ENCODE peak calls at places on chromosome 22, in eight cellular contexts. S, W, T, F, X, G, Z and R are unnamed samples. For H3K36me3, the result is how much of the 10 kb centered on the place peaks cover.

GRCh38 chr22:20803696-20804324 is 29.9 kb downstream of the SERPIND1 start:
- DNase-seq in G (no peak), S (peak), X (peak), T (peak), Z (peak), W (peak), F (no peak), R (peak)

GRCh38 chr22:19965771-19966709 is 24.4 kb upstream of the TXNRD2 start:
- DNase-seq in F (no peak), Z (peak), G (no peak), W (no peak), S (no peak), T (peak), X (peak), R (no peak)

GRCh38 chr22:50107529-50107928 is 17.7 kb downstream of the MOV10L1 start:
- DNase-seq in W (no peak), S (no peak), G (no peak), X (no peak), F (no peak), T (no peak), Z (no peak), R (no peak)

GRCh38 chr22:22786301-22787115 is 101.1 kb upstream of the IGLL5 start:
- DNase-seq in S (no peak), T (no peak), G (no peak), Z (no peak), W (no peak), X (no peak), F (no peak), R (no peak)

GRCh38 chr22:48171294-48171693 is 1408.8 kb downstream of the TBC1D22A start:
- DNase-seq in Z (peak), F (no peak), T (no peak), X (no peak), W (no peak), G (no peak), S (no peak), R (no peak)

GRCh38 chr22:19040581-19041402 is 81.4 kb downstream of the DGCR2 start:
- DNase-seq in T (no peak), X (no peak), F (no peak), G (no peak), S (no peak), W (no peak), Z (no peak), R (no peak)

GRCh38 chr22:48366591-48366990 is 1461.1 kb downstream of the BRD1 start:
- DNase-seq in X (no peak), Z (no peak), G (no peak), T (no peak), W (no peak), F (no peak), S (no peak), R (no peak)

GRCh38 chr22:26313291-26313690 is 115.8 kb upstream of the ASPHD2 start:
- DNase-seq in G (no peak), Z (no peak), W (no peak), S (no peak), T (no peak), F (no peak), X (no peak), R (no peak)

GRCh38 chr22:44753189-44754042 is 1.0 kb downstream of the ARHGAP8 start:
- DNase-seq in T (peak), S (peak), W (peak), G (no peak), X (no peak), F (no peak), Z (no peak), R (peak)

GRCh38 chr22:25804676-25805075 is 62.7 kb downstream of the MYO18B start:
- DNase-seq in W (no peak), S (no peak), Z (no peak), T (no peak), X (no peak), F (no peak), G (no peak), R (no peak)

GRCh38 chr22:35728639-35729308 is 11.1 kb downstream of the APOL5 start:
- DNase-seq in T (no peak), X (no peak), Z (no peak), S (no peak), W (no peak), F (no peak), G (no peak), R (peak)

GRCh38 chr22:17369553-17370035 is 334 bp downstream of the CECR2 start:
- DNase-seq in W (no peak), F (no peak), T (peak), G (no peak), Z (peak), S (no peak), X (peak), R (no peak)

GRCh38 chr22:19382240-19382639 is 49.3 kb downstream of the HIRA start:
- DNase-seq in G (no peak), W (no peak), S (no peak), T (no peak), F (no peak), Z (no peak), X (no peak), R (no peak)

GRCh38 chr22:38735126-38735464 is 20.7 kb downstream of the SUN2 start:
- DNase-seq in W (no peak), Z (no peak), G (no peak), X (no peak), T (no peak), F (no peak), S (no peak), R (no peak)

GRCh38 chr22:29478326-29479276 is 1.4 kb upstream of the NEFH start:
- DNase-seq in X (no peak), S (no peak), Z (peak), F (no peak), W (no peak), T (peak), G (no peak), R (no peak)

GRCh38 chr22:49091451-49091850 is 736.2 kb downstream of the BRD1 start:
- DNase-seq in T (no peak), Z (no peak), F (no peak), G (no peak), S (no peak), X (no peak), W (no peak), R (no peak)

GRCh38 chr22:50072167-50072555 is 13.1 kb downstream of the MLC1 start:
- DNase-seq in Z (no peak), X (no peak), S (no peak), G (no peak), T (no peak), W (no peak), F (no peak), R (no peak)

GRCh38 chr22:31230871-31231621 is 18.9 kb downstream of the LIMK2 start:
- DNase-seq in T (peak), F (peak), S (peak), Z (peak), X (peak), G (no peak), W (peak), R (peak)

GRCh38 chr22:47129902-47130301 is 367.5 kb downstream of the TBC1D22A start:
- DNase-seq in Z (no peak), S (no peak), G (no peak), X (peak), F (no peak), W (no peak), T (no peak), R (peak)

GRCh38 chr22:29951675-29952413 is 68.9 kb downstream of the MTMR3 start:
- DNase-seq in S (peak), G (no peak), Z (no peak), X (no peak), T (no peak), W (no peak), F (no peak), R (peak)

GRCh38 chr22:36155702-36156101 is 4.9 kb downstream of the APOL3 start:
- DNase-seq in X (no peak), G (no peak), F (no peak), T (no peak), Z (no peak), S (no peak), W (no peak), R (no peak)

GRCh38 chr22:41746563-41747400 is 47.5 kb downstream of the MEI1 start:
- DNase-seq in F (peak), G (peak), S (peak), W (peak), Z (peak), X (peak), T (peak), R (peak)

GRCh38 chr22:24969588-24970301 is 17.2 kb downstream of the KIAA1671 start:
- DNase-seq in G (no peak), F (no peak), S (peak), Z (no peak), X (peak), T (no peak), W (no peak), R (no peak)

GRCh38 chr22:22681221-22681739 is 36.9 kb downstream of the GGTLC2 start:
- DNase-seq in G (no peak), S (peak), Z (no peak), F (no peak), T (no peak), W (peak), X (no peak), R (no peak)

GRCh38 chr22:20517422-20517821 is 10.0 kb downstream of the MED15 start:
- DNase-seq in Z (no peak), W (no peak), F (no peak), X (no peak), G (no peak), T (no peak), S (no peak), R (peak)

GRCh38 chr22:43197271-43197941 is 10.5 kb upstream of the TTLL12 start:
- DNase-seq in W (no peak), T (no peak), F (no peak), X (no peak), G (no peak), S (peak), Z (no peak), R (no peak)

GRCh38 chr22:40653361-40653760 is 16.8 kb upstream of the MRTFA start:
- DNase-seq in X (no peak), W (no peak), S (no peak), F (no peak), G (no peak), Z (no peak), T (no peak), R (no peak)

GRCh38 chr22:40651563-40652501 is 15.3 kb upstream of the MRTFA start:
- DNase-seq in Z (peak), W (peak), G (peak), X (peak), T (peak), F (peak), S (peak), R (peak)

GRCh38 chr22:40651057-40651456 is 14.5 kb upstream of the MRTFA start:
- DNase-seq in X (no peak), T (no peak), F (no peak), S (no peak), G (no peak), W (no peak), Z (no peak), R (peak)

GRCh38 chr22:40654522-40655167 is 18.1 kb upstream of the MRTFA start:
- DNase-seq in X (peak), S (peak), F (no peak), G (no peak), T (peak), W (peak), Z (no peak), R (peak)
- TF ChIP-seq CTCF in X (peak), S (peak), F (no peak), G (peak), T (peak), W (peak), Z (peak), R (peak)

DNA sequence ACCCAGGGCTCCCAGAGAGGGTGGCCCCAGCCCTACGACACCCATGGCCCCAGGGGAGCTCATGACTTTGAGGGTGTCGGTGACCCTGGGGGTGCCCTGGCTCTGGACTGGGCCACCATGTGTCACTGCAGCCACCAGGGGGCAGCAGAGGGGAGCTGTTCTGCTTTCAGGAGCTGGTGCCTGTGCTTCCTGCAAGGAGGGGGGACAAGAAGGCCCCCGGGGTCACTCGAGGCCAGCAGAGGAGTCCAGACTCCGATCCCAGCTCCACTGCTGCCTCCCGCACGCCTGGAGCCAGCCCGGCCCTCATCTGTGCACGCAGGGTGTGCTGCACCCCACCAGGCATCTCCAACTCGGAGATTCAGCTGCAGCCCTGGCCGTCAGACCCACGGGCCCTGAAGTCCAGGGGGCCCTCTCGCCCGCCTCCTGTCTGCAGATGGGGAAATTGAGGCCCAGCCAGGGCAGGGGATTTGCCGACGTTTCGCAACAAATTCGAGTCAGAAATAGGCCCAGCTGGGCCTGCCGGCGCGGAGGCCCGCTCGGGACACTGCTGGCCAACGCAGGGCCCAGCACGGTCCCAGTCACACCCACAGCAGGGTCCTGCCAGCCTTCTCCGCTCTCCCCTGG is 29.5 kb upstream of the WNT7B start:
- DNase-seq in T (peak), F (no peak), S (peak), Z (peak), W (peak), X (peak), G (peak), R (peak)
- H3K4me3 ChIP-seq in T (no peak), F (no peak), S (peak), Z (no peak), W (no peak), X (peak), G (peak), R (peak)

DNA sequence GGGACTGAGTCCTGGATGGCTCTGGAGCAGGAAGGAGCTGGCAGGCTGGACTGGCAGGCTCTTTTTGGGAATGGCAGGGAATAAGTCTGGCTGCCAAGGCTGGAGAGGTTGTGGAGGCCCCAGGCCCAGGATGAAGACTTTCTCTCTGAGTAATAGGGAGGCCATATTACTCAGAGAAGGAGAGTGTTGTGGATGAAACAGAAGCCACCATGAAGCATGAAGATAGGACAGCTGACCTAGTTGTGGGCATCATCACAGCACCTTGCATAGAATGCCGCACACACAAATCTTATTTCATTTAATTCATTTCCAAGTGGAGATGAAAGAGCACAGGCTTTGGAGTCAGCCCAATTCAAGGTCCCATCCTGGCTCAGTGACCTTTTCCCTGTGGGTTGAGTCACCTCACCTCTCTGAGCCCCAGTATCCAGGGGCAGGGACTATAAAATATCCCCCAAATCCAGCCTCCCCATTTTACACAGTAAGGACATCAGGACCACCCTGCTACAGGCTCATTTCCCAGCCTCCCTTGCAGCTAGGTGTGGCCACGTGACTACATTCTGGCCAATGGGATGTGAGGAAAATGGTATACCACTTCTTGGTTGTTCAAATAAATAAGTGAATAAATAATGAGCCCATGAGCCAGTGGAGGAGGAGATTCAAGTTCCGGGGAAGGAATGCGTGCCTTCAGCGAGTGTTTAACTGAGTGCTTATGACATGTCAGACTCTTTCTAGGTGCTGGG is 9.4 kb downstream of the CYTH4 start:
- DNase-seq in S (no peak), W (no peak), T (no peak), X (no peak), Z (no peak), G (no peak), F (no peak), R (no peak)
- H3K36me3 ChIP-seq in S (under half), W (under half), T (under half), X (under half), Z (under half), G (under half), F (under half), R (under half)

DNA sequence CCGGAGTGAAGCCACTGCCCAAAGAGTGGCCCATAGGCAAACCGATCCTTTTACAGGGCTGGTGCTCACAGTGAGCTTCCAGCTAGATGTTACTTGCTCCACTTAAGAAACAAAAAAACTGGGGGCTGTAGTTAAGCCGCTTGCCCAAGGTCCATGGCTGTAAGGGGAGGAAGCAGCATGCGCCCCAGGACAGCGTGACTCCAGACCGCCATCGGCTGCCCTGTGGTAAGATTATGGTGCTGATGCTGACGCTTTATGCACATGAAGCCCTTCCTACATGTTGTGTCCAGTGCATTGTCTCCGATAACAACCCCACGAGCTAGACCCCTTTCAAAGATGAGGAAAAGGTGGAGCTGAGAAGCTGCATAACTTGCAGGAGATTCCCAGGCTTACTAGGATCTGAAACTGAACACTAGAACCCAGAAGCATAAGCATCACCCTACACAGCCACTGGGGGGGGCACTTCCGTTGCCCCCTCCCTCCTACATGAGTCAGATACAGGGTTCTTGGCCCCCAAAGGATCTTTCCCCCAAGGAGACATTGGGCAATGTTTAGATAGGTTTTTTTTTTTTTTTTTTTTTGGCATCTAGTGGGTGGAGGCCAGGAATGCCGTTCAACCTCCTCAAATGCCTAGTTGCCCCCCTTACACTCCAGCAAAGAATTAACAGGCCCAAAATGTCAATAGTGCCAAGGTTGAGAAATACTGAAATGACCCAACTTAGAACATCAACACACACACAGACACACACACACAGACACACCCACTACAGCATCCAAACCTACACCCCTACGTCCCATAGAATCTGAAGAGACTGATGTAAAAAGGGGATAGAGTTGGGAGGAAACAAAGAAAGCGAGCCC is 53.9 kb downstream of the MN1 start:
- DNase-seq in Z (no peak), W (no peak), F (no peak), T (peak), G (no peak), S (no peak), X (no peak), R (peak)
- TF ChIP-seq CTCF in Z (peak), W (peak), F (no peak), T (peak), G (peak), S (peak), X (peak), R (peak)